ENCODE peak calls at places on chromosomes 3 and 15, in five cellular contexts. G is SK-N-DZ; O is H7; M is NCI-H774; I is activated CD4-positive, alpha-beta T cell treated with anti-CD3 and anti-CD28 coated beads for 24 hours. L is an unnamed sample.

GRCh38 chr3:142929109-142929508 is 34.4 kb downstream of the PAQR9 start:
- DNase-seq in G (peak; percentile 28), O (peak; percentile 54), M (no peak), I (peak; percentile 16), L (peak; percentile 55)

GRCh38 chr15:65421360-65422215 is 1.2 kb downstream of the IGDCC4 start:
- DNase-seq in G (peak; percentile 71), O (peak; percentile 95), M (no peak), I (no peak), L (peak; percentile 64)

GRCh38 chr3:128289534-128289933 is 136.3 kb downstream of the EEFSEC start:
- DNase-seq in G (no peak), O (peak; percentile 1), M (no peak), I (no peak), L (no peak)

GRCh38 chr15:79172032-79172481 is 81.5 kb upstream of the RASGRF1 start:
- DNase-seq in G (peak; percentile 91), O (peak; percentile 73), M (no peak), I (no peak), L (peak; percentile 81)

GRCh38 chr15:98649996-98650870 is 1.9 kb downstream of the IGF1R start:
- DNase-seq in G (no peak), O (peak; percentile 64), M (no peak), I (peak; percentile 3), L (peak; percentile 44)

GRCh38 chr3:120550546-120550945 is 45.6 kb upstream of the NDUFB4 start:
- DNase-seq in G (no peak), O (no peak), M (no peak), I (no peak), L (no peak)

GRCh38 chr3:161423911-161424522 is 52.7 kb upstream of the SPTSSB start:
- DNase-seq in G (peak; percentile 64), O (peak; percentile 45), M (peak; percentile 38), I (no peak), L (no peak)

GRCh38 chr15:74643368-74644204 is 27.9 kb downstream of the CLK3 start:
- DNase-seq in G (no peak), O (no peak), M (no peak), I (no peak), L (no peak)

GRCh38 chr15:25933456-25934158 is 70.5 kb upstream of the ATP10A start:
- DNase-seq in G (peak; percentile 52), O (peak; percentile 78), M (no peak), I (peak; percentile 46), L (peak; percentile 14)